ENCODE peak calls at places on chromosomes 4 and X, in nine cellular contexts. One of them, this sample, is unnamed.
A peak's percentile ranks its signal among the peaks of the same experiment; 100 is the strongest.

GRCh38 chrX:51614353-51614752 is 4.4 kb downstream of the CENPVL3 start:
- DNase-seq in HFFc6: peak; percentile 12
- DNase-seq in WTC11: no peak
- DNase-seq in mucosa of descending colon: no peak
- DNase-seq in OCI-LY7: peak; percentile 51
- DNase-seq in endothelial cell: no peak
- DNase-seq in fibroblast of mammary gland: peak; percentile 66
- DNase-seq in bronchial epithelial cell: peak; percentile 46
- DNase-seq in spleen: no peak
- DNase-seq in this sample: peak; percentile 2

GRCh38 chr4:61064636-61065035 is 135.5 kb upstream of the ADGRL3 start:
- DNase-seq in HFFc6: no peak
- DNase-seq in WTC11: no peak
- DNase-seq in mucosa of descending colon: no peak
- DNase-seq in OCI-LY7: no peak
- DNase-seq in endothelial cell: no peak
- DNase-seq in fibroblast of mammary gland: no peak
- DNase-seq in bronchial epithelial cell: peak; percentile 1
- DNase-seq in spleen: no peak
- DNase-seq in this sample: no peak

GRCh38 chrX:149758068-149758714 is 15.7 kb upstream of the HSFX1 start:
- DNase-seq in HFFc6: no peak
- DNase-seq in WTC11: no peak
- DNase-seq in mucosa of descending colon: no peak
- DNase-seq in OCI-LY7: no peak
- DNase-seq in endothelial cell: no peak
- DNase-seq in fibroblast of mammary gland: no peak
- DNase-seq in bronchial epithelial cell: no peak
- DNase-seq in spleen: peak; percentile 59
- DNase-seq in this sample: no peak

GRCh38 chr4:102759835-102760644 is 728 bp downstream of the MANBA start:
- DNase-seq in HFFc6: peak; percentile 50
- DNase-seq in WTC11: no peak
- DNase-seq in mucosa of descending colon: no peak
- DNase-seq in OCI-LY7: peak; percentile 73
- DNase-seq in endothelial cell: no peak
- DNase-seq in fibroblast of mammary gland: peak; percentile 71
- DNase-seq in bronchial epithelial cell: peak; percentile 50
- DNase-seq in spleen: no peak
- DNase-seq in this sample: peak; percentile 58

GRCh38 chr4:129474698-129475097 is 378.7 kb downstream of the C4orf33 start:
- DNase-seq in HFFc6: no peak
- DNase-seq in WTC11: peak; percentile 13
- DNase-seq in mucosa of descending colon: no peak
- DNase-seq in OCI-LY7: no peak
- DNase-seq in endothelial cell: no peak
- DNase-seq in fibroblast of mammary gland: no peak
- DNase-seq in bronchial epithelial cell: no peak
- DNase-seq in spleen: no peak
- DNase-seq in this sample: no peak

GRCh38 chr4:39522068-39522467 is 5.2 kb downstream of the UGDH start:
- DNase-seq in HFFc6: no peak
- DNase-seq in WTC11: no peak
- DNase-seq in mucosa of descending colon: no peak
- DNase-seq in OCI-LY7: no peak
- DNase-seq in endothelial cell: no peak
- DNase-seq in fibroblast of mammary gland: no peak
- DNase-seq in bronchial epithelial cell: no peak
- DNase-seq in spleen: no peak
- DNase-seq in this sample: no peak

GRCh38 chr4:106255195-106255594 is 60.8 kb downstream of the TBCK start:
- DNase-seq in HFFc6: no peak
- DNase-seq in WTC11: no peak
- DNase-seq in mucosa of descending colon: no peak
- DNase-seq in OCI-LY7: no peak
- DNase-seq in endothelial cell: no peak
- DNase-seq in fibroblast of mammary gland: no peak
- DNase-seq in bronchial epithelial cell: no peak
- DNase-seq in spleen: no peak
- DNase-seq in this sample: no peak

GRCh38 chrX:102950908-102951866 is 14.1 kb downstream of the RAB40AL start:
- DNase-seq in HFFc6: peak; percentile 48
- DNase-seq in WTC11: peak; percentile 74
- DNase-seq in mucosa of descending colon: peak; percentile 25
- DNase-seq in OCI-LY7: peak; percentile 16
- DNase-seq in endothelial cell: peak; percentile 72
- DNase-seq in fibroblast of mammary gland: peak; percentile 46
- DNase-seq in bronchial epithelial cell: peak; percentile 39
- DNase-seq in spleen: no peak
- DNase-seq in this sample: peak; percentile 72

GRCh38 chr4:74109116-74109791 is 10.3 kb upstream of the CXCL2 start:
- DNase-seq in HFFc6: peak; percentile 95
- DNase-seq in WTC11: peak; percentile 35
- DNase-seq in mucosa of descending colon: peak; percentile 37
- DNase-seq in OCI-LY7: no peak
- DNase-seq in endothelial cell: peak; percentile 16
- DNase-seq in fibroblast of mammary gland: peak; percentile 99
- DNase-seq in bronchial epithelial cell: peak; percentile 100
- DNase-seq in spleen: no peak
- DNase-seq in this sample: no peak

GRCh38 chrX:49171752-49172279 is at the start of gene PLP2:
- DNase-seq in HFFc6: peak; percentile 53
- DNase-seq in WTC11: no peak
- DNase-seq in mucosa of descending colon: peak; percentile 79
- DNase-seq in OCI-LY7: peak; percentile 67
- DNase-seq in endothelial cell: no peak
- DNase-seq in fibroblast of mammary gland: peak; percentile 43
- DNase-seq in bronchial epithelial cell: peak; percentile 50
- DNase-seq in spleen: peak; percentile 90
- DNase-seq in this sample: peak; percentile 85

GRCh38 chrX:18252644-18253359 is 32.1 kb upstream of the BEND2 start:
- DNase-seq in HFFc6: no peak
- DNase-seq in WTC11: no peak
- DNase-seq in mucosa of descending colon: no peak
- DNase-seq in OCI-LY7: no peak
- DNase-seq in endothelial cell: no peak
- DNase-seq in fibroblast of mammary gland: peak; percentile 12
- DNase-seq in bronchial epithelial cell: peak; percentile 5
- DNase-seq in spleen: no peak
- DNase-seq in this sample: no peak

GRCh38 chrX:41482153-41482850 is 35.2 kb downstream of the NYX start:
- DNase-seq in HFFc6: peak; percentile 10
- DNase-seq in WTC11: no peak
- DNase-seq in mucosa of descending colon: no peak
- DNase-seq in OCI-LY7: no peak
- DNase-seq in endothelial cell: no peak
- DNase-seq in fibroblast of mammary gland: peak; percentile 16
- DNase-seq in bronchial epithelial cell: no peak
- DNase-seq in spleen: no peak
- DNase-seq in this sample: no peak

DNA sequence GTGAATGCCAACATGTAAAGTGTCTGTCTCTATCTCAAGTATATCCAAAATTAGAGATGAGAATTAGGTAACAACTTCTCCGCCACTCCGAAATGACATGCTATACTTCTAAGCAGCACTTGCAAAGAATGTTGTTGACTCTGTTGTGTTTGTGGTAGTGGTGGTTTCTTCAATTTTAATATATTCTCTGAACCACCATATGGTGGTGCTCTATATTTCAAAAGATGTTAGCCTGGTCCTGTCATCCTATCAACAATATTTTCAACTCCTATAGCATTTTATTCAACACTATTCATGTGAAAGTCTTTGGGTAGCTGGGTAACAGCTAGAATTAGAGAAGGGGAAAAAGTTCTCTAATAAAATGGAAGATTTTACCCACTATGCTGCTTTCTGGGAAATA is 1622.8 kb upstream of the IGFBP7 start:
- DNase-seq in HFFc6: no peak
- DNase-seq in WTC11: no peak
- DNase-seq in mucosa of descending colon: no peak
- DNase-seq in OCI-LY7: no peak
- DNase-seq in endothelial cell: no peak
- DNase-seq in fibroblast of mammary gland: no peak
- DNase-seq in bronchial epithelial cell: no peak
- DNase-seq in spleen: no peak
- DNase-seq in this sample: no peak
- TF ChIP-seq CTCF in HFFc6: no peak
- TF ChIP-seq CTCF in WTC11: no peak
- TF ChIP-seq CTCF in mucosa of descending colon: no peak
- TF ChIP-seq CTCF in OCI-LY7: peak; percentile 37
- TF ChIP-seq CTCF in endothelial cell: no peak
- TF ChIP-seq CTCF in fibroblast of mammary gland: no peak
- TF ChIP-seq CTCF in bronchial epithelial cell: no peak
- TF ChIP-seq CTCF in spleen: no peak
- TF ChIP-seq CTCF in this sample: no peak

DNA sequence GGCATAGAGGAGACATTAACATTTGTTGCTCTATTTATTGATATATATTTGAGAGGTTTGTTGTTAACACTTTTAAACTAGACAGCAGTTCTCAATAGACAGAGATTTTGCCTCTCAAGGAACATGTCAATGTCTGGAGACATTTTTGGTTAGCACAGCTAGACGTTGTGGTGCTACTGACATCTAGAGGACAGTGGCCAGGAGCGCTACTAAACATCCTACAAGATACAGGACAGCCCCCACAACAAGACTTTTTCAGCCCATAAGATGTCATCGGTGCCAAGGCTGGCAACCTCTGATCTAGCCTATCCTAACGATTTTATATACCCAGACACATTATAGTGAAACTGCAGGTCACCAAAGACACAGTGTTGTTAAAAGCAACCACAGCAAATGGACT is 18.4 kb upstream of the CTSO start:
- DNase-seq in HFFc6: peak; percentile 9
- DNase-seq in WTC11: peak; percentile 16
- DNase-seq in mucosa of descending colon: no peak
- DNase-seq in OCI-LY7: no peak
- DNase-seq in endothelial cell: no peak
- DNase-seq in fibroblast of mammary gland: peak; percentile 67
- DNase-seq in bronchial epithelial cell: peak; percentile 20
- DNase-seq in spleen: no peak
- DNase-seq in this sample: peak; percentile 7
- TF ChIP-seq CTCF in HFFc6: peak; percentile 55
- TF ChIP-seq CTCF in WTC11: no peak
- TF ChIP-seq CTCF in mucosa of descending colon: no peak
- TF ChIP-seq CTCF in OCI-LY7: peak; percentile 43
- TF ChIP-seq CTCF in endothelial cell: no peak
- TF ChIP-seq CTCF in fibroblast of mammary gland: peak; percentile 62
- TF ChIP-seq CTCF in bronchial epithelial cell: peak; percentile 25
- TF ChIP-seq CTCF in spleen: no peak
- TF ChIP-seq CTCF in this sample: no peak

DNA sequence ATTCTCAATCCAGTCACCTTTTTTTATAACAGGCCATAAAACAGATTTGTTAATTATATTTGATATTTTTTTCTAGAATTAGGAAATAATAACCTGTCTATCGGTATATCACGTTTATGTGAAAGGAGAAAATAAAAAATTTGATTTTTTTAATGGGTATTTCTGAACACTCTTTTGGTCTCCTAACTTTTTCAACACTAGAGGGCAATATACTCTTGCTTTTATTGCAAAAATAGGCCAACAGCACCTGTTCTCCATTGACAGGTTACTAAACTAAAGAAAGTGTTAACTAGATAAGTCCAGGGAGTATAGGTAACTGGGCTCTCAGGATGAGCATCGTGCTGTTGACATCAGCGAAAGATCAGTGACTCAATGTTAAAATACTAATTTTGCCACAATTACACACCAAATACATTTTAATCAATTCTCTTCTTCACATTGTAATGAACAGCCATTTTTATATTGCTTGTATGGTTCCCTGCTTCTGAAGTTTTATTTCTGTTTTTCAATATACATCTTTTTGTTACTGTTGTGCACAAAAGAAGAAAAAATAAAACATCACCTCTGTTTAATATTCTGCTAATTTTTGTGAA is 22.8 kb downstream of the NDST4 start:
- DNase-seq in HFFc6: peak; percentile 0
- DNase-seq in WTC11: no peak
- DNase-seq in mucosa of descending colon: no peak
- DNase-seq in OCI-LY7: peak; percentile 56
- DNase-seq in endothelial cell: no peak
- DNase-seq in fibroblast of mammary gland: peak; percentile 28
- DNase-seq in bronchial epithelial cell: peak; percentile 39
- DNase-seq in spleen: no peak
- DNase-seq in this sample: no peak
- TF ChIP-seq CTCF in HFFc6: peak; percentile 85
- TF ChIP-seq CTCF in WTC11: no peak
- TF ChIP-seq CTCF in mucosa of descending colon: peak; percentile 18
- TF ChIP-seq CTCF in OCI-LY7: peak; percentile 89
- TF ChIP-seq CTCF in endothelial cell: peak; percentile 90
- TF ChIP-seq CTCF in fibroblast of mammary gland: peak; percentile 64
- TF ChIP-seq CTCF in bronchial epithelial cell: peak; percentile 42
- TF ChIP-seq CTCF in spleen: peak; percentile 21
- TF ChIP-seq CTCF in this sample: peak; percentile 72

GRCh38 chrX:88135735-88136134 is 611.3 kb upstream of the CPXCR1 start:
- DNase-seq in HFFc6: no peak
- DNase-seq in WTC11: no peak
- DNase-seq in mucosa of descending colon: no peak
- DNase-seq in OCI-LY7: no peak
- DNase-seq in endothelial cell: no peak
- DNase-seq in fibroblast of mammary gland: peak; percentile 1
- DNase-seq in bronchial epithelial cell: no peak
- DNase-seq in spleen: no peak
- DNase-seq in this sample: no peak
- TF ChIP-seq CTCF in HFFc6: peak; percentile 20
- TF ChIP-seq CTCF in WTC11: no peak
- TF ChIP-seq CTCF in mucosa of descending colon: no peak
- TF ChIP-seq CTCF in OCI-LY7: peak; percentile 62
- TF ChIP-seq CTCF in endothelial cell: no peak
- TF ChIP-seq CTCF in fibroblast of mammary gland: peak; percentile 10
- TF ChIP-seq CTCF in bronchial epithelial cell: no peak
- TF ChIP-seq CTCF in spleen: no peak
- TF ChIP-seq CTCF in this sample: no peak

DNA sequence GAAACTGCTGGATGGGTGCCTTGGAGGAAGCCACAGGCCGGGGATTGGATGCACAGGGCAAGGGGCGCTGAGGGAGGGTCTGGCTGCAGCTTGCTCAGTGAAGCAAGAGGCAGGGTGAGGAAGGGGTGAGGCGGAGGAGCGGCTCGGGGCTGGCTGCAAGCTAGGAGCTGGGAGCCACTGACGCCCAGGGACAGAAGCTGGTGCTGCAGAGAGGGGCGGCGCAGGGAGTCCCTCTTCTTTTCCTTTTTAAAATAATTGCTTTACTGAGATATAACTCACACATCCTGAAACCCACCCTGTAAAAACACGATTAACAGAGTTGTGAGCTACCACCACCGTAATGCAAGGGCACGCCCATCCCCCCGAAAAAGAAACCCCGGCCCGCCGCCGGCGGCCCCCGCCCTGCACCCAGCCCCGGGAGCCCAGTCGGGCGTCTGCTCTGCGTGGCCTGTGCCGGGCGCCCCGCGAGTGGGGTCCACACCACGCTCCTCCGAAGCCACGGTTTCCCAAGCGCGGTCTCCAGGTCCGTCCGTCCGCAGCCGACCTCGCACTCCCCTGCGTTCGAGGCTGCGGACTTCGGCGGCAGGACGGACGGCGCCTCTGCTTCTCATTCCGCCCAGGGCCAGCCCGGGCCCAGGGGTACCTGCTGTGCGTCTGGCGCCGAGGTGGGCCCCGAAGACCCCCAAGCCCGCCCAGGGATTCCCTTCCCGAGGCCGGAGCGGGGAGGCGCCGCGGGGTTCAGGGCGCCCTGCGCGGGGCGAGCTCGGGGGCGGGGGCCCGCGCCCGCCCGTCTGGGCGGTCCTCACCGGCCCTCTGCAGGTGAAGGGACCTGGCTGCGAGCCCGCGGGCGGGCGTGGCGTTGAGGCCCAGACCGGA is 865 bp upstream of the UVSSA start:
- DNase-seq in HFFc6: peak; percentile 23
- DNase-seq in WTC11: peak; percentile 63
- DNase-seq in mucosa of descending colon: peak; percentile 73
- DNase-seq in OCI-LY7: peak; percentile 71
- DNase-seq in endothelial cell: peak; percentile 61
- DNase-seq in fibroblast of mammary gland: peak; percentile 17
- DNase-seq in bronchial epithelial cell: no peak
- DNase-seq in spleen: peak; percentile 90
- DNase-seq in this sample: peak; percentile 51
- TF ChIP-seq CTCF in HFFc6: no peak
- TF ChIP-seq CTCF in WTC11: no peak
- TF ChIP-seq CTCF in mucosa of descending colon: no peak
- TF ChIP-seq CTCF in OCI-LY7: peak; percentile 51
- TF ChIP-seq CTCF in endothelial cell: no peak
- TF ChIP-seq CTCF in fibroblast of mammary gland: no peak
- TF ChIP-seq CTCF in bronchial epithelial cell: no peak
- TF ChIP-seq CTCF in spleen: no peak
- TF ChIP-seq CTCF in this sample: no peak

This sample was measured in activated CD8-positive, alpha-beta T cell treated with anti-CD3 and anti-CD28 coated beads for 36 hours.